ENCODE peak calls at places on chromosomes 13 and 19, in five cellular contexts. One of them, this sample, is unnamed.

GRCh38 chr13:78742659-78743058 is 83.7 kb upstream of the OBI1 start:
- DNase-seq in fibroblast of lung: no peak
- DNase-seq in effector memory CD4-positive, alpha-beta T cell: no peak
- DNase-seq in H9: peak; percentile 47
- DNase-seq in cardiac muscle cell: no peak
- DNase-seq in this sample: no peak

GRCh38 chr19:15631817-15632216 is 8.9 kb upstream of the CYP4F3 start:
- DNase-seq in fibroblast of lung: no peak
- DNase-seq in effector memory CD4-positive, alpha-beta T cell: no peak
- DNase-seq in H9: peak; percentile 40
- DNase-seq in cardiac muscle cell: peak; percentile 11
- DNase-seq in this sample: no peak

GRCh38 chr19:47663435-47663910 is 49.7 kb upstream of the EHD2 start:
- DNase-seq in fibroblast of lung: peak; percentile 98
- DNase-seq in effector memory CD4-positive, alpha-beta T cell: no peak
- DNase-seq in H9: no peak
- DNase-seq in cardiac muscle cell: peak; percentile 89
- DNase-seq in this sample: no peak

GRCh38 chr13:95603887-95604533 is 40.5 kb downstream of the DZIP1 start:
- DNase-seq in fibroblast of lung: peak; percentile 80
- DNase-seq in effector memory CD4-positive, alpha-beta T cell: no peak
- DNase-seq in H9: no peak
- DNase-seq in cardiac muscle cell: peak; percentile 59
- DNase-seq in this sample: no peak

GRCh38 chr19:2962018-2962670 is 15.2 kb upstream of the TLE6 start:
- DNase-seq in fibroblast of lung: peak; percentile 53
- DNase-seq in effector memory CD4-positive, alpha-beta T cell: peak; percentile 4
- DNase-seq in H9: peak; percentile 62
- DNase-seq in cardiac muscle cell: peak; percentile 89
- DNase-seq in this sample: no peak

GRCh38 chr13:101925731-101926130 is 473.3 kb downstream of the ITGBL1 start:
- DNase-seq in fibroblast of lung: no peak
- DNase-seq in effector memory CD4-positive, alpha-beta T cell: no peak
- DNase-seq in H9: no peak
- DNase-seq in cardiac muscle cell: no peak
- DNase-seq in this sample: no peak

GRCh38 chr19:54254195-54254906 is 2.7 kb downstream of the LILRB5 start:
- DNase-seq in fibroblast of lung: no peak
- DNase-seq in effector memory CD4-positive, alpha-beta T cell: no peak
- DNase-seq in H9: peak; percentile 30
- DNase-seq in cardiac muscle cell: no peak
- DNase-seq in this sample: no peak

GRCh38 chr19:48102870-48103751 is 7.5 kb downstream of the PLA2G4C start:
- DNase-seq in fibroblast of lung: peak; percentile 68
- DNase-seq in effector memory CD4-positive, alpha-beta T cell: no peak
- DNase-seq in H9: peak; percentile 72
- DNase-seq in cardiac muscle cell: peak; percentile 53
- DNase-seq in this sample: peak; percentile 44

GRCh38 chr13:63124863-63125262 is 1709.2 kb upstream of the PCDH20 start:
- DNase-seq in fibroblast of lung: peak; percentile 25
- DNase-seq in effector memory CD4-positive, alpha-beta T cell: no peak
- DNase-seq in H9: no peak
- DNase-seq in cardiac muscle cell: peak; percentile 49
- DNase-seq in this sample: no peak

GRCh38 chr13:33017410-33017929 is 1.2 kb downstream of the KL start:
- DNase-seq in fibroblast of lung: peak; percentile 55
- DNase-seq in effector memory CD4-positive, alpha-beta T cell: no peak
- DNase-seq in H9: peak; percentile 49
- DNase-seq in cardiac muscle cell: peak; percentile 85
- DNase-seq in this sample: peak; percentile 53

GRCh38 chr13:50243926-50244325 is 228.7 kb downstream of the KCNRG start:
- DNase-seq in fibroblast of lung: no peak
- DNase-seq in effector memory CD4-positive, alpha-beta T cell: no peak
- DNase-seq in H9: no peak
- DNase-seq in cardiac muscle cell: no peak
- DNase-seq in this sample: no peak

GRCh38 chr13:113273856-113274590 is 23.0 kb upstream of the LAMP1 start:
- DNase-seq in fibroblast of lung: peak; percentile 88
- DNase-seq in effector memory CD4-positive, alpha-beta T cell: no peak
- DNase-seq in H9: no peak
- DNase-seq in cardiac muscle cell: peak; percentile 68
- DNase-seq in this sample: no peak

GRCh38 chr19:10694706-10695105 is 6.5 kb upstream of the QTRT1 start:
- DNase-seq in fibroblast of lung: no peak
- DNase-seq in effector memory CD4-positive, alpha-beta T cell: no peak
- DNase-seq in H9: no peak
- DNase-seq in cardiac muscle cell: no peak
- DNase-seq in this sample: no peak

GRCh38 chr13:110125157-110125556 is 181.8 kb downstream of the COL4A1 start:
- DNase-seq in fibroblast of lung: peak; percentile 64
- DNase-seq in effector memory CD4-positive, alpha-beta T cell: no peak
- DNase-seq in H9: no peak
- DNase-seq in cardiac muscle cell: no peak
- DNase-seq in this sample: no peak

GRCh38 chr13:23159205-23159586 is 21.6 kb upstream of the SGCG start:
- DNase-seq in fibroblast of lung: peak; percentile 12
- DNase-seq in effector memory CD4-positive, alpha-beta T cell: no peak
- DNase-seq in H9: peak; percentile 76
- DNase-seq in cardiac muscle cell: peak; percentile 53
- DNase-seq in this sample: peak; percentile 81

GRCh38 chr19:55777528-55777927 is 8.6 kb downstream of the RFPL4AL1 start:
- DNase-seq in fibroblast of lung: no peak
- DNase-seq in effector memory CD4-positive, alpha-beta T cell: no peak
- DNase-seq in H9: no peak
- DNase-seq in cardiac muscle cell: no peak
- DNase-seq in this sample: no peak

GRCh38 chr13:66425741-66426140 is 804.4 kb downstream of the PCDH9 start:
- DNase-seq in fibroblast of lung: peak; percentile 69
- DNase-seq in effector memory CD4-positive, alpha-beta T cell: no peak
- DNase-seq in H9: no peak
- DNase-seq in cardiac muscle cell: no peak
- DNase-seq in this sample: no peak

GRCh38 chr19:825897-826640 is 1.6 kb upstream of the AZU1 start:
- DNase-seq in fibroblast of lung: no peak
- DNase-seq in effector memory CD4-positive, alpha-beta T cell: no peak
- DNase-seq in H9: no peak
- DNase-seq in cardiac muscle cell: no peak
- DNase-seq in this sample: no peak

GRCh38 chr19:10353793-10354391 is 14.5 kb upstream of the ICAM3 start:
- DNase-seq in fibroblast of lung: peak; percentile 19
- DNase-seq in effector memory CD4-positive, alpha-beta T cell: no peak
- DNase-seq in H9: peak; percentile 99
- DNase-seq in cardiac muscle cell: peak; percentile 25
- DNase-seq in this sample: peak; percentile 83

GRCh38 chr19:50492303-50493052 is 15.8 kb upstream of the GARIN5A start:
- DNase-seq in fibroblast of lung: no peak
- DNase-seq in effector memory CD4-positive, alpha-beta T cell: no peak
- DNase-seq in H9: peak; percentile 39
- DNase-seq in cardiac muscle cell: no peak
- DNase-seq in this sample: peak; percentile 39

GRCh38 chr19:18294467-18294864 is 13.0 kb upstream of the JUND start:
- DNase-seq in fibroblast of lung: peak; percentile 34
- DNase-seq in effector memory CD4-positive, alpha-beta T cell: peak; percentile 90
- DNase-seq in H9: peak; percentile 64
- DNase-seq in cardiac muscle cell: no peak
- DNase-seq in this sample: peak; percentile 78

GRCh38 chr19:4201798-4202197 is 19.3 kb downstream of the ANKRD24 start:
- DNase-seq in fibroblast of lung: no peak
- DNase-seq in effector memory CD4-positive, alpha-beta T cell: no peak
- DNase-seq in H9: no peak
- DNase-seq in cardiac muscle cell: no peak
- DNase-seq in this sample: no peak

GRCh38 chr13:113078895-113079720 is 26.5 kb upstream of the F7 start:
- DNase-seq in fibroblast of lung: no peak
- DNase-seq in effector memory CD4-positive, alpha-beta T cell: no peak
- DNase-seq in H9: no peak
- DNase-seq in cardiac muscle cell: no peak
- DNase-seq in this sample: peak; percentile 23

DNA sequence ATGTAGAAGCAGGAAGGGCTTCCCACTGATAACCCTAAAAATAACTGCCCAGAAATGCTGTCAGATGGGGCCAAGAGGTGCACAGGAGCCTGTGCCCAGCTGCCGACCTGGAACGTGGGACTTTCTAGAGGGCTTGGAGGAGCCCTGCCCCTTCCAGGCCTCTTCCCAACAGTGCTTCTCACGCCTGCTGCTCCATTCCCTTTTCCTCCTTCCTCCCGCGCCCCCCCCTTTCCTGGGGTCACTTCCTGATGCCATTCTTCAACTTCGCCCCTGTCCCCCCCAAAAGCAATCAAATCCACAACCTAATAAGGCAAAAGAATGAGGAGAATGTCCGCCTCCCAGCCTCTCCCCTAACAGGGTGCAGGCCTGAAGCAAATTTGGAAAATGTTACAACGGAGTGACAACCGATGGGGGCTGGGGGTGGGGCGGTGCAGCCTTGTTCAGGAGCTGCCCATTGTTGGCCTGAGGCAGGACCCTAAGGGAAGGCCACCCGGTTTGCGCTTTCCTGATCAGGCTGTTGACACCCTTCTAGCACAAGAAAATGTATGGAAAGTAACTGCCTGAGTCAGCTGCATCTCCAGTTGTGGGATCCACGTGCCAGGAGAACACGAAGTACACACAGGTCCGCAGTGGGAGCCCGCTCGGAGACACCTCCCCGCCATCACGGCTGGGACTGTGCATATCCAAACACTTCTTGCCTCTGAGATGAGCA is 18.7 kb downstream of the ACTN4 start:
- DNase-seq in fibroblast of lung: peak; percentile 79
- DNase-seq in effector memory CD4-positive, alpha-beta T cell: no peak
- DNase-seq in H9: peak; percentile 91
- DNase-seq in cardiac muscle cell: peak; percentile 83
- DNase-seq in this sample: peak; percentile 93
- H3K4me1 ChIP-seq in fibroblast of lung: peaks cover 51% of the 10 kb centered on the region
- H3K4me1 ChIP-seq in effector memory CD4-positive, alpha-beta T cell: peaks cover 64% of the 10 kb centered on the region
- H3K4me1 ChIP-seq in H9: peaks cover 49% of the 10 kb centered on the region
- H3K4me1 ChIP-seq in cardiac muscle cell: peaks cover 93% of the 10 kb centered on the region
- H3K4me1 ChIP-seq in this sample: peaks cover 29% of the 10 kb centered on the region

DNA sequence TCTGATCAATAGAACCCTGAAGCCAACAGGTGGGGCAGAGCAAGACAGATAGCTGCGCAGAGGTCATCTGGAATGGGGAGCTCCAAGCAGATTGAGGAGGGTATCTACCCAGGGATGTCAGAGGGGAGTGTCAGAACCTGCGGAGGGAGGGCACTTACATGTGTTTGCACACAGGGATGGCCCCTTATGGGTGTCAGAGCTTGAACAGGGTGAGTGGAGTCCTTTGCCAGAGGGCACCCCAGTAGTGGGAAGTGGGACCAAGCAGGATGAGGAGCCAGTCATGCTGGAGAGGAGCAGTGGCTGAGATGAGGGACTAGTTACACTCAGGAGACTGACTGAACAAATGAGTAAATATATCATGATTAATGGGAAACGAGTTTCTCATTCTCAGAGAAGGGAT is 17.0 kb upstream of the SIGLEC14 start:
- DNase-seq in fibroblast of lung: no peak
- DNase-seq in effector memory CD4-positive, alpha-beta T cell: no peak
- DNase-seq in H9: no peak
- DNase-seq in cardiac muscle cell: no peak
- DNase-seq in this sample: no peak
- H3K27ac ChIP-seq in fibroblast of lung: no peak overlapping the region
- H3K27ac ChIP-seq in effector memory CD4-positive, alpha-beta T cell: no peak overlapping the region
- H3K27ac ChIP-seq in H9: no peak overlapping the region
- H3K27ac ChIP-seq in cardiac muscle cell: no peak overlapping the region
- H3K27ac ChIP-seq in this sample: no peak overlapping the region

GRCh38 chr19:45777395-45777961 is 4.8 kb downstream of the DMPK start:
- DNase-seq in fibroblast of lung: no peak
- DNase-seq in effector memory CD4-positive, alpha-beta T cell: no peak
- DNase-seq in H9: no peak
- DNase-seq in cardiac muscle cell: no peak
- DNase-seq in this sample: no peak

GRCh38 chr19:45780146-45780447 is 2.2 kb downstream of the DMPK start:
- DNase-seq in fibroblast of lung: no peak
- DNase-seq in effector memory CD4-positive, alpha-beta T cell: no peak
- DNase-seq in H9: no peak
- DNase-seq in cardiac muscle cell: no peak
- DNase-seq in this sample: no peak

GRCh38 chr19:45780448-45781281 is 1.6 kb downstream of the DMPK start:
- DNase-seq in fibroblast of lung: no peak
- DNase-seq in effector memory CD4-positive, alpha-beta T cell: no peak
- DNase-seq in H9: no peak
- DNase-seq in cardiac muscle cell: no peak
- DNase-seq in this sample: peak; percentile 54

GRCh38 chr19:45779231-45780145 is 2.8 kb downstream of the DMPK start:
- DNase-seq in fibroblast of lung: peak; percentile 30
- DNase-seq in effector memory CD4-positive, alpha-beta T cell: peak; percentile 73
- DNase-seq in H9: peak; percentile 97
- DNase-seq in cardiac muscle cell: peak; percentile 45
- DNase-seq in this sample: peak; percentile 97

GRCh38 chr19:45778010-45778671 is 4.1 kb downstream of the DMPK start:
- DNase-seq in fibroblast of lung: no peak
- DNase-seq in effector memory CD4-positive, alpha-beta T cell: no peak
- DNase-seq in H9: no peak
- DNase-seq in cardiac muscle cell: no peak
- DNase-seq in this sample: no peak
- H3K4me1 ChIP-seq in fibroblast of lung: peaks cover 12% of the 10 kb centered on the region
- H3K4me1 ChIP-seq in effector memory CD4-positive, alpha-beta T cell: peaks cover 14% of the 10 kb centered on the region
- H3K4me1 ChIP-seq in H9: peaks cover 3% of the 10 kb centered on the region
- H3K4me1 ChIP-seq in cardiac muscle cell: peaks cover 28% of the 10 kb centered on the region
- H3K4me1 ChIP-seq in this sample: no peaks in the 10 kb centered on the region

GRCh38 chr19:49165865-49166301 is 8.3 kb downstream of the TRPM4 start:
- DNase-seq in fibroblast of lung: no peak
- DNase-seq in effector memory CD4-positive, alpha-beta T cell: no peak
- DNase-seq in H9: peak; percentile 46
- DNase-seq in cardiac muscle cell: no peak
- DNase-seq in this sample: no peak
- H3K27ac ChIP-seq in fibroblast of lung: no peak overlapping the region
- H3K27ac ChIP-seq in effector memory CD4-positive, alpha-beta T cell: no peak overlapping the region
- H3K27ac ChIP-seq in H9: no peak overlapping the region
- H3K27ac ChIP-seq in cardiac muscle cell: peak overlapping the region; percentile 100
- H3K27ac ChIP-seq in this sample: peak overlapping the region; percentile 81

DNA sequence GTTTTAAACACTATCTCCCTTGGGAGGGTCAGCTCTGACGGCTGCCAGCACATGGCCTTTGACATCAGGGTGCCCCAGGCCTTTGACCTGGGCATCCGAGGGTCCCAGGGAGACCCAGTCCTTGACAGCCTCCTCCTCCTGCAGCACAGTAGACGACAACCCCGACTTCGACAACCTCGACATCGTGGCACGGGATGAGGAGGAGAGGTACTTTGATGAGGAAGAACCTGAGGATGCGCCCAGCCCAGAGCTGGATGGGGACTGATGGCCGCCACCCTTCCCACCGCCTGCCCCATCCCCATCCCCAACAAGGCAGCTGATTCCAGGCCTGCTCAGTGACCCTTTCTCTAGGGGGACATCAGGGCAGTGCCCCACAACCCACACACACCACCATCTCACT is 12.5 kb downstream of the CCDC97 start:
- DNase-seq in fibroblast of lung: no peak
- DNase-seq in effector memory CD4-positive, alpha-beta T cell: no peak
- DNase-seq in H9: no peak
- DNase-seq in cardiac muscle cell: no peak
- DNase-seq in this sample: no peak
- H3K4me1 ChIP-seq in fibroblast of lung: peaks cover 52% of the 10 kb centered on the region
- H3K4me1 ChIP-seq in effector memory CD4-positive, alpha-beta T cell: peaks cover 13% of the 10 kb centered on the region
- H3K4me1 ChIP-seq in H9: peaks cover 12% of the 10 kb centered on the region
- H3K4me1 ChIP-seq in cardiac muscle cell: peaks cover 39% of the 10 kb centered on the region
- H3K4me1 ChIP-seq in this sample: no peaks in the 10 kb centered on the region

DNA sequence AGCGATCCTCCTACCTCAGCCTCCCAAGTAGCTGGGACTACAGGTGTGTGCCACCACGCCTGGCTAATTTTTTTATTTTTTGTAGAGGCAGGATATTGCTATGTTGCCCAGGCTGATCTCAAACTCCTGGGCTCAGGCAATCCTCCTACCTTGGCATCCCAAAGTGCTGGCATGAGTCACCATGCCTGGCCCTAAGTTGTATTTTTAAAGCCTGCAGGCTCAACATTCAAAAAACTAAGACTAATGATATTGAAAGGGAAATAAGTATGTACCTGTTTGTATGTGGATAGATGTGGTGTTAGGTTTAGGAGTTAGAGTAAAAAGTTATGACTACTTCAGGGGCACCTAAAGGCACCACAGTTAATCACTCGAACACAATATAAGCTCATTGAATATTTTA is 5.4 kb upstream of the IPO5 start:
- DNase-seq in fibroblast of lung: peak; percentile 42
- DNase-seq in effector memory CD4-positive, alpha-beta T cell: no peak
- DNase-seq in H9: no peak
- DNase-seq in cardiac muscle cell: no peak
- DNase-seq in this sample: no peak
- H3K27ac ChIP-seq in fibroblast of lung: no peak overlapping the region
- H3K27ac ChIP-seq in effector memory CD4-positive, alpha-beta T cell: no peak overlapping the region
- H3K27ac ChIP-seq in H9: no peak overlapping the region
- H3K27ac ChIP-seq in cardiac muscle cell: no peak overlapping the region
- H3K27ac ChIP-seq in this sample: no peak overlapping the region

This sample was measured in aorta.